ENCODE peak calls at places on chromosome 11, in seven cellular contexts. One of them, this sample, is unnamed.

GRCh38 chr11:58465690-58466089 is 23.7 kb upstream of the OR5B12 start:
- DNase-seq in suprapubic skin: no peak
- DNase-seq in ovary: no peak
- DNase-seq in stomach: no peak
- DNase-seq in K562: no peak
- DNase-seq in tibial nerve: no peak
- DNase-seq in H1: no peak
- DNase-seq in this sample: no peak

GRCh38 chr11:125457814-125458343 is 38.2 kb downstream of the FEZ1 start:
- DNase-seq in suprapubic skin: no peak
- DNase-seq in ovary: no peak
- DNase-seq in stomach: no peak
- DNase-seq in K562: peak; percentile 23
- DNase-seq in tibial nerve: peak; percentile 26
- DNase-seq in H1: no peak
- DNase-seq in this sample: peak; percentile 10

GRCh38 chr11:109940816-109941215 is 152.4 kb upstream of the ZC3H12C start:
- DNase-seq in suprapubic skin: no peak
- DNase-seq in ovary: no peak
- DNase-seq in stomach: no peak
- DNase-seq in K562: peak; percentile 23
- DNase-seq in tibial nerve: no peak
- DNase-seq in H1: no peak
- DNase-seq in this sample: no peak

GRCh38 chr11:9922806-9923205 is 258.9 kb downstream of the SWAP70 start:
- DNase-seq in suprapubic skin: no peak
- DNase-seq in ovary: no peak
- DNase-seq in stomach: no peak
- DNase-seq in K562: no peak
- DNase-seq in tibial nerve: no peak
- DNase-seq in H1: peak; percentile 73
- DNase-seq in this sample: no peak

GRCh38 chr11:12042215-12042676 is 33.8 kb upstream of the DKK3 start:
- DNase-seq in suprapubic skin: no peak
- DNase-seq in ovary: no peak
- DNase-seq in stomach: no peak
- DNase-seq in K562: no peak
- DNase-seq in tibial nerve: no peak
- DNase-seq in H1: no peak
- DNase-seq in this sample: no peak

GRCh38 chr11:96878299-96879051 is 488.7 kb downstream of the JRKL start:
- DNase-seq in suprapubic skin: no peak
- DNase-seq in ovary: no peak
- DNase-seq in stomach: no peak
- DNase-seq in K562: no peak
- DNase-seq in tibial nerve: no peak
- DNase-seq in H1: no peak
- DNase-seq in this sample: no peak

GRCh38 chr11:78080818-78081495 is 1.3 kb upstream of the NDUFC2 start:
- DNase-seq in suprapubic skin: no peak
- DNase-seq in ovary: no peak
- DNase-seq in stomach: no peak
- DNase-seq in K562: no peak
- DNase-seq in tibial nerve: no peak
- DNase-seq in H1: no peak
- DNase-seq in this sample: no peak

GRCh38 chr11:80727315-80727714 is 1286.5 kb upstream of the TENM4 start:
- DNase-seq in suprapubic skin: no peak
- DNase-seq in ovary: no peak
- DNase-seq in stomach: no peak
- DNase-seq in K562: no peak
- DNase-seq in tibial nerve: no peak
- DNase-seq in H1: peak; percentile 13
- DNase-seq in this sample: no peak

GRCh38 chr11:107799245-107799859 is 59.2 kb downstream of the SLC35F2 start:
- DNase-seq in suprapubic skin: peak; percentile 74
- DNase-seq in ovary: peak; percentile 72
- DNase-seq in stomach: peak; percentile 72
- DNase-seq in K562: peak; percentile 67
- DNase-seq in tibial nerve: peak; percentile 85
- DNase-seq in H1: peak; percentile 9
- DNase-seq in this sample: peak; percentile 71

GRCh38 chr11:45289369-45289768 is 3.2 kb upstream of the SYT13 start:
- DNase-seq in suprapubic skin: no peak
- DNase-seq in ovary: no peak
- DNase-seq in stomach: no peak
- DNase-seq in K562: no peak
- DNase-seq in tibial nerve: no peak
- DNase-seq in H1: no peak
- DNase-seq in this sample: no peak

GRCh38 chr11:503179-503981 is 3.7 kb downstream of the RNH1 start:
- DNase-seq in suprapubic skin: peak; percentile 90
- DNase-seq in ovary: peak; percentile 63
- DNase-seq in stomach: no peak
- DNase-seq in K562: peak; percentile 62
- DNase-seq in tibial nerve: peak; percentile 51
- DNase-seq in H1: no peak
- DNase-seq in this sample: peak; percentile 54

GRCh38 chr11:62922653-62923371 is 1.6 kb upstream of the CHRM1 start:
- DNase-seq in suprapubic skin: no peak
- DNase-seq in ovary: no peak
- DNase-seq in stomach: no peak
- DNase-seq in K562: peak; percentile 85
- DNase-seq in tibial nerve: no peak
- DNase-seq in H1: no peak
- DNase-seq in this sample: no peak

GRCh38 chr11:48683226-48683720 is 194.7 kb downstream of the OR4A47 start:
- DNase-seq in suprapubic skin: no peak
- DNase-seq in ovary: peak; percentile 3
- DNase-seq in stomach: no peak
- DNase-seq in K562: peak; percentile 0
- DNase-seq in tibial nerve: no peak
- DNase-seq in H1: no peak
- DNase-seq in this sample: no peak

GRCh38 chr11:64933935-64934693 is 1.6 kb downstream of the GPHA2 start:
- DNase-seq in suprapubic skin: no peak
- DNase-seq in ovary: no peak
- DNase-seq in stomach: no peak
- DNase-seq in K562: no peak
- DNase-seq in tibial nerve: no peak
- DNase-seq in H1: no peak
- DNase-seq in this sample: no peak

GRCh38 chr11:22337571-22338464 is at the start of gene SLC17A6:
- DNase-seq in suprapubic skin: no peak
- DNase-seq in ovary: no peak
- DNase-seq in stomach: no peak
- DNase-seq in K562: no peak
- DNase-seq in tibial nerve: no peak
- DNase-seq in H1: no peak
- DNase-seq in this sample: no peak

GRCh38 chr11:107271425-107271824 is 186.2 kb downstream of the CWF19L2 start:
- DNase-seq in suprapubic skin: no peak
- DNase-seq in ovary: no peak
- DNase-seq in stomach: no peak
- DNase-seq in K562: no peak
- DNase-seq in tibial nerve: no peak
- DNase-seq in H1: no peak
- DNase-seq in this sample: no peak

GRCh38 chr11:112837162-112837826 is 123.9 kb upstream of the NCAM1 start:
- DNase-seq in suprapubic skin: no peak
- DNase-seq in ovary: peak; percentile 42
- DNase-seq in stomach: peak; percentile 59
- DNase-seq in K562: no peak
- DNase-seq in tibial nerve: no peak
- DNase-seq in H1: no peak
- DNase-seq in this sample: no peak

GRCh38 chr11:41383768-41384167 is 75.7 kb downstream of the LRRC4C start:
- DNase-seq in suprapubic skin: no peak
- DNase-seq in ovary: no peak
- DNase-seq in stomach: no peak
- DNase-seq in K562: no peak
- DNase-seq in tibial nerve: no peak
- DNase-seq in H1: no peak
- DNase-seq in this sample: no peak

GRCh38 chr11:44901120-44901519 is 49.6 kb downstream of the TP53I11 start:
- DNase-seq in suprapubic skin: no peak
- DNase-seq in ovary: no peak
- DNase-seq in stomach: no peak
- DNase-seq in K562: no peak
- DNase-seq in tibial nerve: no peak
- DNase-seq in H1: no peak
- DNase-seq in this sample: no peak

GRCh38 chr11:17476317-17477083 is at the start of gene ABCC8:
- DNase-seq in suprapubic skin: no peak
- DNase-seq in ovary: no peak
- DNase-seq in stomach: peak; percentile 47
- DNase-seq in K562: peak; percentile 41
- DNase-seq in tibial nerve: no peak
- DNase-seq in H1: no peak
- DNase-seq in this sample: no peak

GRCh38 chr11:69144719-69145365 is 10.9 kb upstream of the SMIM38 start:
- DNase-seq in suprapubic skin: no peak
- DNase-seq in ovary: no peak
- DNase-seq in stomach: no peak
- DNase-seq in K562: no peak
- DNase-seq in tibial nerve: no peak
- DNase-seq in H1: no peak
- DNase-seq in this sample: no peak

GRCh38 chr11:17611049-17611448 is 64.0 kb downstream of the OTOG start:
- DNase-seq in suprapubic skin: no peak
- DNase-seq in ovary: no peak
- DNase-seq in stomach: no peak
- DNase-seq in K562: no peak
- DNase-seq in tibial nerve: no peak
- DNase-seq in H1: no peak
- DNase-seq in this sample: no peak

GRCh38 chr11:126719740-126720139 is 280.8 kb downstream of the KIRREL3 start:
- DNase-seq in suprapubic skin: no peak
- DNase-seq in ovary: no peak
- DNase-seq in stomach: no peak
- DNase-seq in K562: no peak
- DNase-seq in tibial nerve: peak; percentile 26
- DNase-seq in H1: no peak
- DNase-seq in this sample: no peak

GRCh38 chr11:70637949-70638598 is 239.7 kb downstream of the CTTN start:
- DNase-seq in suprapubic skin: no peak
- DNase-seq in ovary: no peak
- DNase-seq in stomach: no peak
- DNase-seq in K562: no peak
- DNase-seq in tibial nerve: no peak
- DNase-seq in H1: no peak
- DNase-seq in this sample: no peak
- H3K27ac ChIP-seq in suprapubic skin: no peak overlapping the region
- H3K27ac ChIP-seq in ovary: no peak overlapping the region
- H3K27ac ChIP-seq in stomach: no peak overlapping the region
- H3K27ac ChIP-seq in K562: no peak overlapping the region
- H3K27ac ChIP-seq in tibial nerve: no peak overlapping the region
- H3K27ac ChIP-seq in H1: no peak overlapping the region
- H3K27ac ChIP-seq in this sample: no peak overlapping the region

DNA sequence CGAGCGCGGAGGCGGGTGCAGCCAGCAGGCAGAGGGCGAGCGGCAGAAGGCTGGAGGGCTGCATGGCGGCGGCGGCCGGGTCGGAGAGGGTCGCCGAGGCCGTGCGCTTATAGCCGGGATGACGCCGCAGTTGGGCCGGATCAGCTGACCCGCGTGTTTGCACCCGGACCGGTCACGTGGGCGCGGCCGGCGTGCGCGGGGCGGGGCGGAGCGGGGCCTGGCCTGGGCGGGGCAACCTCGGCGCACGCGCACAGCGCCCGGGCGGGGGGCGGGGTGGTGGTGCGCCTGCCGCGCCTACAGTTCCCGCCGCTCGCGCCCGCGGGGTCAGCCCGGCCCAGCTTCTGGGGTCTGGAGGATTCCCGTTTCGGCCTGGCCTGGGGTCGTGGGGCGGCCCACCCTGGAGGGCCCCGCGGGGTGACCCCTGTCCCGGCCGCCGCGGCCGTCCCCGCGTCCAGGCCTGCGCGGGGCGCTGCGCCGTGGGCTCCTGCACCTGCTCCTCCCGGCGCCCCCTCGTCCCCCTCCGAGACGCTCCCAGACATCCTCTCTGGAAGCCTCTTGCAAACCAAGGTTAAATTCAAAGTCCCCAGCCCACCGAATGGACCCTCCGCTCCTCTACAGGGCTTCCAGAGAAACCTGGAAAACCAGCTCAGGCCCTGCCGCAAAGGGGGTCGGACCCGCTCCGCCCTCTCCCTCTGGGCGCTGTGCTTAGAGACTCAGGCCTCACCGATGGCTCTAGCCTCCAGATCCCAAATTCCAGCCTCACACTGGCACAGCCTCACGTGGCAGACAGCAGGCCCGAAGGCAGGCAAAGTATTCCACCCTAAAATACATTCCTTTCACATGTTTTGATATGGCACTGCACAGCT is at the start of gene CTSD:
- DNase-seq in suprapubic skin: peak; percentile 91
- DNase-seq in ovary: peak; percentile 91
- DNase-seq in stomach: peak; percentile 94
- DNase-seq in K562: peak; percentile 98
- DNase-seq in tibial nerve: peak; percentile 83
- DNase-seq in H1: no peak
- DNase-seq in this sample: peak; percentile 93
- TF ChIP-seq EP300 in suprapubic skin: no peak
- TF ChIP-seq EP300 in ovary: no peak
- TF ChIP-seq EP300 in stomach: no peak
- TF ChIP-seq EP300 in K562: peak; percentile 18
- TF ChIP-seq EP300 in tibial nerve: peak; percentile 86
- TF ChIP-seq EP300 in H1: peak; percentile 38
- TF ChIP-seq EP300 in this sample: no peak

GRCh38 chr11:100927579-100927978 is 202.0 kb downstream of the PGR start:
- DNase-seq in suprapubic skin: no peak
- DNase-seq in ovary: no peak
- DNase-seq in stomach: no peak
- DNase-seq in K562: no peak
- DNase-seq in tibial nerve: no peak
- DNase-seq in H1: no peak
- DNase-seq in this sample: no peak
- TF ChIP-seq CTCF in suprapubic skin: no peak
- TF ChIP-seq CTCF in ovary: no peak
- TF ChIP-seq CTCF in stomach: no peak
- TF ChIP-seq CTCF in K562: no peak
- TF ChIP-seq CTCF in tibial nerve: no peak
- TF ChIP-seq CTCF in H1: no peak
- TF ChIP-seq CTCF in this sample: no peak

DNA sequence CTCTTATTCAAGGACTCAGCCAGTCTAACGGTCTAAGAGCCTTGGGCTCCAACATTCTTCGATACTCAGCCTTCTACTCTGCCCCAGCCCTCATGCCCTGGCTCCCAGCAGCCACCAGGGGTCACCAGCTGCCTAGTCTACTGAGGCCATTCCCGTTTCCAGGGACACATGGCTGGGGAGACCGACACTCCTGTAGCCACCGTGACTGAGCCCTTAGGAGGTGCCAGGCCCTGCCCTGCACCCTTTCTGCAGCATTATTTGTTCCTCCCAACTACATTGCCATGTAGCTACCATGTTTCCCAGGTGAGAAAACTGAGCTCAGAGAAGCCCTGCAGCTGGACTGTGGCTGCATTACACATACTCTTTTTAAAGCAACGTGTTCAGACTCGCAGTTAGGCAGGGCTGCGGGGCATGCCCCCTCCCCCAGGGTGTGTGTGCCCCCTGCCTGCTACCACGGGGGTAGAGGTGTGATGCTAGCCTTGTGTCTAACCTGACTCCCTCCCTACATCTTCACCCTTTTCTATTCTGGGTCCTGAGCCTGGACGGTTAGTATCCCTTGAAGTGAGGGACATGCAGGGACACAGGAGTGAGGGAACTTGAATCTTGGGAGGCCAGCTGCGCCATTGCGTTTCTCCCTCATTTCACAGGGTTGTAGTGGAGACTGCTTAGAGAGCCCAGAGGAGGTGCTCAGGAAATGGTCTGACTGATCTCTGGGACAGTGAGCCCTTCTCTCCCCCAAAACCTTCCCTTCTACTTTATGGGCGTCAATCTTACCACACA is 17.5 kb downstream of the ATG16L2 start:
- DNase-seq in suprapubic skin: peak; percentile 86
- DNase-seq in ovary: peak; percentile 89
- DNase-seq in stomach: peak; percentile 85
- DNase-seq in K562: peak; percentile 80
- DNase-seq in tibial nerve: peak; percentile 87
- DNase-seq in H1: peak; percentile 58
- DNase-seq in this sample: peak; percentile 83
- H3K27ac ChIP-seq in suprapubic skin: no peak overlapping the region
- H3K27ac ChIP-seq in ovary: peak overlapping the region; percentile 1
- H3K27ac ChIP-seq in stomach: no peak overlapping the region
- H3K27ac ChIP-seq in K562: no peak overlapping the region
- H3K27ac ChIP-seq in tibial nerve: peak overlapping the region; percentile 82
- H3K27ac ChIP-seq in H1: no peak overlapping the region
- H3K27ac ChIP-seq in this sample: no peak overlapping the region